ENCODE peak calls at places on chromosome 1, in five cellular contexts. Q, M, U, B and R are unnamed samples.

GRCh38 chr1:15975358-15975804 is 520 bp downstream of the ZBTB17 start:
- DNase-seq in Q (peak), M (no peak), U (peak), B (peak), R (no peak)

GRCh38 chr1:64691631-64692030 is 53.2 kb upstream of the RAVER2 start:
- DNase-seq in Q (peak), M (no peak), U (no peak), B (no peak), R (no peak)

GRCh38 chr1:224287714-224288113 is 42.3 kb downstream of the NVL start:
- DNase-seq in Q (no peak), M (no peak), U (no peak), B (no peak), R (peak)

GRCh38 chr1:54287176-54287650 is 87.2 kb downstream of the MRPL37 start:
- DNase-seq in Q (peak), M (peak), U (peak), B (no peak), R (no peak)

GRCh38 chr1:235996048-235996785 is 68.7 kb downstream of the NID1 start:
- DNase-seq in Q (no peak), M (no peak), U (no peak), B (no peak), R (no peak)

GRCh38 chr1:53971718-53972117 is 25.6 kb downstream of the LRRC42 start:
- DNase-seq in Q (peak), M (no peak), U (peak), B (no peak), R (no peak)

GRCh38 chr1:153343811-153344717 is 4.6 kb downstream of the PGLYRP4 start:
- DNase-seq in Q (no peak), M (no peak), U (no peak), B (peak), R (no peak)

GRCh38 chr1:20183035-20183434 is 2.9 kb upstream of the UBXN10 start:
- DNase-seq in Q (no peak), M (no peak), U (no peak), B (no peak), R (no peak)

GRCh38 chr1:19872190-19872589 is 10.0 kb upstream of the OTUD3 start:
- DNase-seq in Q (no peak), M (no peak), U (no peak), B (no peak), R (no peak)

GRCh38 chr1:198837276-198838021 is 198.6 kb downstream of the PTPRC start:
- DNase-seq in Q (no peak), M (no peak), U (no peak), B (no peak), R (no peak)

GRCh38 chr1:24905979-24906720 is 23.9 kb downstream of the RUNX3 start:
- DNase-seq in Q (no peak), M (peak), U (no peak), B (no peak), R (no peak)

GRCh38 chr1:163227126-163227525 is 24.4 kb upstream of the RGS5 start:
- DNase-seq in Q (no peak), M (no peak), U (no peak), B (no peak), R (no peak)